ENCODE peak calls at places on chromosome 1, in ten cellular contexts. N is astrocyte of the spinal cord, I is stomach, F is uterus, H is upper lobe of right lung, T is nephron progenitor cell, L is dorsolateral prefrontal cortex, S is AG09309, K is GM12864, Z is mesothelial cell of epicardium. A is an unnamed sample.

GRCh38 chr1:162327791-162328165 is 48.9 kb downstream of the SPATA46 start:
- DNase-seq in S (no peak), K (no peak), L (no peak), T (no peak), H (no peak), F (no peak), I (no peak), Z (no peak), N (no peak), A (no peak)

GRCh38 chr1:29523531-29523930 is 287.2 kb downstream of the PTPRU start:
- DNase-seq in K (no peak), T (no peak), L (no peak), Z (no peak), S (no peak), I (peak), H (peak), F (no peak), N (no peak), A (no peak)

GRCh38 chr1:11059166-11059989 is 440 bp downstream of the SRM start:
- DNase-seq in S (no peak), T (no peak), F (peak), H (peak), I (no peak), K (no peak), L (no peak), N (no peak), Z (no peak), A (no peak)

GRCh38 chr1:53449026-53449425 is 10.2 kb upstream of the DMRTB1 start:
- DNase-seq in T (no peak), Z (no peak), I (no peak), K (no peak), H (no peak), F (no peak), S (peak), N (peak), L (no peak), A (no peak)

GRCh38 chr1:92315766-92316413 is 17.0 kb downstream of the RPAP2 start:
- DNase-seq in H (no peak), K (no peak), L (no peak), I (no peak), F (no peak), S (no peak), T (no peak), N (no peak), Z (no peak), A (peak)

GRCh38 chr1:9004731-9005708 is 21.2 kb downstream of the SLC2A7 start:
- DNase-seq in L (peak), K (no peak), I (peak), N (peak), F (peak), Z (peak), S (peak), T (peak), H (peak), A (peak)

GRCh38 chr1:19877821-19878636 is 4.2 kb upstream of the OTUD3 start:
- DNase-seq in I (peak), S (no peak), N (no peak), H (no peak), Z (no peak), L (no peak), F (no peak), K (no peak), T (no peak), A (no peak)

GRCh38 chr1:246558041-246558440 is 8.0 kb downstream of the TFB2M start:
- DNase-seq in N (no peak), L (no peak), T (no peak), F (no peak), S (no peak), Z (no peak), I (no peak), H (no peak), K (no peak), A (no peak)

GRCh38 chr1:167910530-167910929 is 3.4 kb downstream of the ADCY10 start:
- DNase-seq in N (no peak), Z (no peak), L (no peak), F (no peak), I (peak), K (no peak), H (no peak), T (no peak), S (no peak), A (no peak)

GRCh38 chr1:38779491-38779890 is 80.1 kb downstream of the RRAGC start:
- DNase-seq in L (no peak), Z (no peak), K (no peak), H (no peak), S (no peak), F (no peak), N (no peak), T (no peak), I (no peak), A (no peak)

GRCh38 chr1:171983584-171983983 is 142.3 kb downstream of the DNM3 start:
- DNase-seq in F (no peak), T (no peak), K (no peak), N (peak), H (no peak), S (no peak), L (no peak), Z (no peak), I (no peak), A (no peak)

DNA sequence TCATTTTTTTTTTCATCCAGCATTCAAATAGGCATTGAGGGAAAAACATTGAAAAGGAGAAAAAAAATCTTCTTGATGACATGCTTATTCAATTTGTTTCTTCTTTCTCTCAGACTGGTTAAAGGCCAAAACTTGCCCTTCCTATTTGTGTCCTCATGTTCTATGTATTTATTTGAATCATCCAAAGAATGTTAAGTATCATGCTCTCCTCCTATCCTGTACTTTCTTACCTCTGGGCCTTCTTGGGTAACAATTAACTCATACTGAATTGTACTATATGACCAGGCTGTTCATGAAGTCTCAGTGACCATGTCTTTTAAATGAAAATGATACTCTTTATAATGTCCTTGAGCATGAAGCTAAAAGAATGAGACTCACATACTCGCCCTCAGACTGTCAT is 36.5 kb upstream of the DENND1B start:
- DNase-seq in I (no peak), L (no peak), S (no peak), Z (no peak), T (no peak), K (no peak), N (no peak), H (no peak), F (no peak), A (no peak)
- TF ChIP-seq CTCF in I (no peak), L (no peak), S (no peak), Z (no peak), T (no peak), K (no peak), N (no peak), H (no peak), F (no peak), A (no peak)

DNA sequence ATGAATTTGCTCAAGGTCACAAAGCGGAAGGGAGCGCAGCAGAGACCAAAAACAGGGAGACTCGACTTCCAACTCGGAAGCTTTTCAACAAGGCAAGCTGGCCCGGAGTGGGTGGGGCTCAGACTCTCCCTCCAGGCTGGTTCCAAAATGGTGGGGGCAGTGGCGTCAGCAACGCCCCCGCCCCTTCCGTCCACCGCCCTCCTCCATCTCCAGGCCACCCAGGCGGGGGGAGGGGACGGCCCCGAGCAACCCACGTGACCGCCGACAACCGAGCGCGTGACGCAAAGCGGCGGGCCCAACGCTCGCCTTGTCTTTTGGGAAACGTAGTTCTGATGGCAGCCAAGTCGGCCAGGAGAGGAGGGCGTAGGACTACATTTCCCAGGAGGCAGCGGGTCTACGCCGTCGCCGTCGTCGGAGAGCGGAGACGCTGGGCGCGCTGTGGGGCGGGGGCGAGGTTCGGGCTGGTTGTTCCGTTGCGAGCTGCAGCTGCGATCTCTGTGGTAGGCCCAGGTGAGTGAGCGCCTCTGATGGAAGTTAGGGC is at the start of gene THRAP3:
- DNase-seq in N (peak), T (peak), Z (peak), F (peak), I (peak), H (peak), L (peak), K (peak), S (peak), A (peak)
- TF ChIP-seq CTCF in N (no peak), T (no peak), Z (no peak), F (peak), I (no peak), H (no peak), L (no peak), K (no peak), S (no peak), A (no peak)

DNA sequence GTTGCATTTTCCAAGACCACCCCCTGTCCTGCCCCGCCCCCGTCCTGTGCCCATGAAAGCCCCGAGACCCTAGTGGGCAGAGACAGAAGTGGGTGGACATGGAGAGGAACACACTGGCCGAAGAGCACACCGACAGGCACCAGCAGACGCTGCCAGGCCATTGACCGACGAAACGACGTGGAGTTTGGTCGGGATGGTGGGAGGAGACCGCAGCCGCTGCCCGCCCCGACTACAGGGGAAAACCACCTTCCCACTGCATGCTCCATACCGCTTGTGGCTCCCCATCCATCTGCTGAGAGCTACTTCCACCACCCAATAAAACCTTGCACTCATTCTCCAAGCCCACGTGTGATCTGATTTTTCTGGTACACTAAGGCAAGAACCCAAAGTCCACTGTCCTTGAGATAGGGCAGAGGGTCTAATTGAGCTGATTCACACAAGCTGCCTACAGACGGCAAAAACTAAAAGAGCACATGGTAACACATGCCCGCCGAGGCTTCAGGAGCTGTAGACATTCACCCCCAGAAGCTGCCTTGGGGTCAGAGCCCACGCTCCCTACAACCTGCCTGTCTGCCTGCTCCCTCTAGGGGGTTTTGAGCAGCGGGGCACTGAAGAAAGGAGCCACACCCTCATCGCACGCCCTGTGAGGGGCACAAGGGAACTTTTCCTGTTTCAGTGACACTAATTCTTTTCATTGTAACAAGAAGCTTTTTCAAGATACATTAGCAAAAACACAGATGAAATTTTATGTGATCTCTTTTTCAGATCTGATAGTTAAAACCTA is 81.2 kb upstream of the RAB3GAP2 start:
- DNase-seq in L (no peak), K (no peak), S (no peak), I (no peak), T (no peak), Z (no peak), F (no peak), H (no peak), N (no peak), A (no peak)
- TF ChIP-seq CTCF in L (no peak), K (peak), S (no peak), I (no peak), T (no peak), Z (no peak), F (no peak), H (no peak), N (no peak), A (no peak)

GRCh38 chr1:78607334-78607927 is 12.8 kb upstream of the IFI44L start:
- DNase-seq in K (no peak), N (peak), I (no peak), H (no peak), Z (no peak), S (no peak), L (no peak), T (no peak), F (no peak), A (no peak)
- TF ChIP-seq CTCF in K (peak), N (peak), I (peak), H (peak), Z (peak), S (peak), L (peak), T (peak), F (peak), A (no peak)